ENCODE peak calls at places on chromosomes 4 and X, in seven cellular contexts. S is HCT116, Y is HepG2, W is H1, A is Panc1, N is K562, F is GM12878. T is an unnamed sample.

GRCh38 chrX:48461830-48462229 is 8.2 kb downstream of the SLC38A5 start:
- DNase-seq in S (no peak), Y (no peak), W (no peak), N (peak; percentile 1), F (no peak), A (no peak), T (no peak)

GRCh38 chr4:168162604-168163003 is 70.3 kb downstream of the ANXA10 start:
- DNase-seq in W (no peak), A (no peak), N (no peak), F (no peak), Y (no peak), S (no peak), T (no peak)

GRCh38 chr4:134043266-134043665 is 158.3 kb downstream of the PABPC4L start:
- DNase-seq in W (no peak), N (no peak), F (no peak), S (no peak), Y (no peak), A (no peak), T (no peak)

GRCh38 chrX:68822641-68823410 is 6.0 kb upstream of the EFNB1 start:
- DNase-seq in A (no peak), S (peak; percentile 23), N (peak; percentile 42), F (no peak), W (no peak), Y (peak; percentile 28), T (peak; percentile 66)

GRCh38 chrX:115029869-115030564 is 12.6 kb upstream of the IL13RA2 start:
- DNase-seq in Y (no peak), A (no peak), N (no peak), F (no peak), S (no peak), W (no peak), T (no peak)

GRCh38 chrX:151488677-151489076 is 74.8 kb upstream of the PASD1 start:
- DNase-seq in F (no peak), A (no peak), S (peak; percentile 4), W (no peak), N (peak; percentile 45), Y (peak; percentile 3), T (peak; percentile 5)

GRCh38 chr4:47838445-47838844 is 578 bp upstream of the CORIN start:
- DNase-seq in N (no peak), A (no peak), W (no peak), Y (no peak), S (no peak), F (no peak), T (no peak)

GRCh38 chr4:82718067-82718935 is 80.3 kb downstream of the SCD5 start:
- DNase-seq in A (no peak), S (no peak), W (no peak), N (no peak), F (no peak), Y (peak; percentile 9), T (no peak)

GRCh38 chrX:7586126-7586525 is 256.8 kb upstream of the VCX start:
- DNase-seq in W (no peak), N (no peak), Y (peak; percentile 1), F (no peak), S (no peak), A (peak; percentile 2), T (peak; percentile 20)

GRCh38 chrX:110795645-110796510 is at the start of gene CHRDL1:
- DNase-seq in A (no peak), W (no peak), Y (no peak), S (no peak), F (no peak), N (no peak), T (peak; percentile 75)
- TF ChIP-seq SIN3A in A (no peak), W (no peak), Y (no peak), S (no peak), F (no peak), N (no peak), T (no peak)

GRCh38 chrX:28189011-28189410 is 207.8 kb upstream of the DCAF8L1 start:
- DNase-seq in N (no peak), W (no peak), Y (no peak), S (peak; percentile 51), F (no peak), A (peak; percentile 32), T (no peak)

DNA sequence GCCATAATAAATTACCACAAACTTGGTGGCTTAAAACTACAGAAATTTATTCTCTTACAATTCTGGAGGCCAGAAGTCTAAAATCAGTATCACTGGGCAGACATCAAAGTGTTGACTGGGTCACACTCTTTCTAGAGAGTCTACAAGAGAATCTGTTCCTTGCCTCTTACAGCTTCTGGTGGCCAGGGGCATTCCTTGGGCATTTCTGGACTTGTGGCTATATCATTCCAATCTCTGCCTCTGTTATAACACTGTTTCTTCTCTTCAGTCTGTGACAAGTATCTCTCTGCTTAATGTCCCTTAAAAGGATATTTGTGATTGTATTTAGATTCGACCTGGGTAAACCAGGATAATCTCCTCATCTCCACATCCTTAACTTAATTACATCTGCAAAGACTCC is 207.3 kb upstream of the DCAF8L1 start:
- DNase-seq in S (peak; percentile 4), F (no peak), N (no peak), Y (no peak), W (no peak), A (no peak), T (no peak)
- TF ChIP-seq SIN3A in S (no peak), F (no peak), N (no peak), Y (no peak), W (no peak), A (no peak), T (no peak)

DNA sequence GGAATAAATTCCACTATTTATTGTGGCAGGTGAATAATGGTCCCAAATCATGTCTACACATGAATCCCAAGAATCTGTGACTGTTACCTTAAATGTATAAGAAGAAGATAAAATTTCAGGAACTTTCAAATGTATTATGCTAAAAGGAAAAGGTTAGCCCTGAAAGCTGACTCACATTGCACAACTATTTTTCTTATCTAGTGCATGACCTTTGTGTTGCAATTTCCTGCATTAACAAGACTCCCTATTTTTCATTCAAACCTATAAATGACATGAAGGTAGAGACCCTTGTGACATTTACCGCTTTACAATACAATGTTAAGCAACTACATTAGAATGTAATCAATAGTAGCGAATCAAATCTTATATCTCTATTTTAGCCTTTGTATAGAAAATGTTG is 36.7 kb downstream of the UBQLN2 start:
- DNase-seq in S (no peak), Y (peak; percentile 12), W (no peak), F (no peak), A (no peak), N (no peak), T (no peak)
- TF ChIP-seq SIN3A in S (no peak), Y (no peak), W (no peak), F (no peak), A (no peak), N (no peak), T (no peak)

GRCh38 chrX:71615954-71616353 is 2.4 kb downstream of the CXCR3 start:
- DNase-seq in N (no peak), S (no peak), A (no peak), Y (no peak), W (no peak), F (no peak), T (no peak)
- TF ChIP-seq SIN3A in N (no peak), S (no peak), A (no peak), Y (no peak), W (no peak), F (no peak), T (no peak)

DNA sequence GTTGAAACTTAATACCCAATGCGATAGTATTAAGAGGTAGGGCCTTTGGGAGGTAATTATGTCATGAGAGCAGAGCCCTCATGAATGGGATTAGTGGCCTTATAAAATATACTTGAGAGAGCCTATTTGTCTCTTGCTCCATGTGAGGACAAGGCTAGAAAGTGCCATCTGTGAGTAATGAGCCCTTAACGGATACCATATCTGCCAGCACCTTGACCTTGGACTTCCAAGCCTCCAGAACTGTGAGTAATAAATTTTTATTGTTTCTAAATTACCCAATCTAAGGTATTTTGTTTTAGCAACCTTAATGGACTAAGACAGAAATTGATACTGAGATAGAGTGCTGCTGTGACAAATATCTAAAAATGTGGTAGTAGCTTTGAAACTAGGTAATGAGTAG is 285.0 kb upstream of the DIPK2B start:
- DNase-seq in W (no peak), F (no peak), N (no peak), A (no peak), S (no peak), Y (no peak), T (no peak)
- TF ChIP-seq SIN3A in W (no peak), F (no peak), N (no peak), A (no peak), S (no peak), Y (no peak), T (no peak)

DNA sequence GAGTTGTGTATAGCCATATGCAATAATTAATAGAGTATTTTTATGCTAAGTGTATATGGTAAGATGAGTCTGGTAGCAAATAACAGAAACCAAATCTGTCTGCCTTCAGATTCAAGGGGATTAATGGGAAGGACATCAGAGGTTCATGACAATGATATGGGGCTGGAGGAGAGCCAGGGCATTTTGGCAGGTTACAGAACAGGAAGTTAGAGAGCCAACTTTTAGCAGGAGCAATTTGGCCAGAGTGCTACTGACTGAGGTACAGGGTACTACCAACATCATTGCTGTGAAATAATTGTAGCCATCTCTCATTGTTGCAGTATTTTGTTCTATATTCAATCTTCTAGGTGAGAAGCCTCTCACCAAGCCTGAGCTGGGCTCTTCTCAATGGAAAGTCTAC is 210.9 kb upstream of the FAM47A start:
- DNase-seq in Y (no peak), F (no peak), S (no peak), W (no peak), A (no peak), N (no peak), T (no peak)
- TF ChIP-seq SIN3A in Y (no peak), F (no peak), S (no peak), W (no peak), A (no peak), N (no peak), T (no peak)

DNA sequence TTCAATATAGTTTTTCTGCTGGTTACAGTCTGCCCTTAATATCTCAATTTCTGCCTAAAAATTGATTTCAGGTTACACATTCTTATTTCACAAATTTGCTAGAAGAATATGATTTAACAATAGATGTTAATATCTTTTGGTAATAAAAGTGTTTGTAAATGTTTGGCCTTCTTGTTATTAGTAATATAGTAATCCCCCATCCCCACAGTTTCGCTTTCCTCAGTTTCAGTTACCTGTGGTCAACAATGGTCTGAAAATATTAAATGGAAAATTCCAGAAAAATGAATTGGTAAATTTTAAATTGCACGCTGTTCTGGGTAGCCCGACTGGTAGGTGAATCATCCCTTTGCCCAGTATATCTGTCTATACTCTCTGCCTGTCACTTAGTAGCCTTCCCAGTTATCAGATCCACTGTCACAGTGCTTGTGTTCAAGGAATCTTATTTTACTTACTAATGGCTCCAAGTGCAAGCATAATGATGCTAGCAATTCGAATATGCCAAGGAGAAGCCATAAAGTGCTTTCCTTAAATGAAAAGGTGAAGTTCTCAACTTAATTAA is 3.5 kb upstream of the BMP2K start:
- DNase-seq in Y (no peak), W (no peak), N (no peak), A (no peak), S (no peak), F (no peak), T (no peak)
- TF ChIP-seq SIN3A in Y (no peak), W (no peak), N (no peak), A (no peak), S (no peak), F (no peak), T (no peak)

GRCh38 chr4:74635074-74635473 is 159.2 kb downstream of the BTC start:
- DNase-seq in S (peak; percentile 87), A (no peak), Y (no peak), N (no peak), F (no peak), W (no peak), T (no peak)
- TF ChIP-seq SIN3A in S (no peak), A (no peak), Y (no peak), N (no peak), F (no peak), W (no peak), T (no peak)